ENCODE peak calls at places on chromosomes 11 and 22, in nine cellular contexts. J is fibroblast of mammary gland; L is substantia nigra; S is endothelial cell; Q is HuH-7.5; Y is stimulated activated CD8-positive, alpha-beta memory T cell treated with anti-CD3 and anti-CD28 coated beads, Interleukin-15, amount 100 ng/mL, for 1 hour; F is stimulated activated CD4-positive, alpha-beta T cell treated with anti-CD3 and anti-CD28 coated beads, TNF-alpha, amount 100 ng/mL, for 1 hour; U is central memory CD4-positive, alpha-beta T cell; X is posterior vena cava. T is an unnamed sample.

GRCh38 chr11:86624366-86624765 is 48.0 kb downstream of the ME3 start:
- DNase-seq in J (peak), L (no peak), S (no peak), Q (no peak), Y (no peak), F (no peak), U (no peak), X (no peak), T (no peak)

GRCh38 chr11:102390667-102391449 is 43.8 kb downstream of the BIRC2 start:
- DNase-seq in J (peak), L (peak), S (peak), Q (peak), Y (peak), F (peak), U (peak), X (no peak), T (peak)

GRCh38 chr11:65330544-65330943 is 3.1 kb upstream of the DPF2 start:
- DNase-seq in J (no peak), L (no peak), S (no peak), Q (no peak), Y (no peak), F (no peak), U (no peak), X (no peak), T (no peak)

GRCh38 chr11:32487270-32487669 is 51.9 kb upstream of the WT1 start:
- DNase-seq in J (no peak), L (no peak), S (peak), Q (peak), Y (no peak), F (no peak), U (no peak), X (no peak), T (no peak)

GRCh38 chr11:118609380-118610219 is 2.2 kb downstream of the PHLDB1 start:
- DNase-seq in J (no peak), L (peak), S (peak), Q (no peak), Y (no peak), F (peak), U (peak), X (peak), T (peak)

GRCh38 chr22:43831561-43832392 is 19.7 kb upstream of the EFCAB6 start:
- DNase-seq in J (no peak), L (no peak), S (no peak), Q (no peak), Y (no peak), F (no peak), U (no peak), X (peak), T (no peak)

GRCh38 chr11:76769645-76770586 is 13.2 kb upstream of the TSKU start:
- DNase-seq in J (peak), L (no peak), S (no peak), Q (no peak), Y (no peak), F (no peak), U (no peak), X (no peak), T (no peak)

GRCh38 chr11:45056529-45056928 is 89.9 kb upstream of the PRDM11 start:
- DNase-seq in J (no peak), L (no peak), S (no peak), Q (no peak), Y (no peak), F (no peak), U (no peak), X (peak), T (no peak)

GRCh38 chr22:30422481-30423295 is 2.9 kb upstream of the MTFP1 start:
- DNase-seq in J (peak), L (peak), S (no peak), Q (no peak), Y (no peak), F (no peak), U (no peak), X (peak), T (no peak)

GRCh38 chr11:48116843-48117242 is 99.8 kb upstream of the OR4B1 start:
- DNase-seq in J (peak), L (no peak), S (peak), Q (no peak), Y (no peak), F (no peak), U (no peak), X (no peak), T (no peak)

GRCh38 chr11:90705661-90706060 is 482.8 kb upstream of the CHORDC1 start:
- DNase-seq in J (no peak), L (no peak), S (no peak), Q (no peak), Y (no peak), F (no peak), U (no peak), X (no peak), T (no peak)

GRCh38 chr11:36019722-36020121 is 75.9 kb downstream of the LDLRAD3 start:
- DNase-seq in J (peak), L (no peak), S (no peak), Q (no peak), Y (no peak), F (no peak), U (no peak), X (no peak), T (no peak)

GRCh38 chr11:130477646-130478203 is 29.3 kb downstream of the ADAMTS15 start:
- DNase-seq in J (peak), L (no peak), S (no peak), Q (no peak), Y (no peak), F (no peak), U (no peak), X (no peak), T (no peak)

GRCh38 chr11:2249191-2249916 is 21.0 kb downstream of the ASCL2 start:
- DNase-seq in J (no peak), L (no peak), S (no peak), Q (no peak), Y (no peak), F (no peak), U (no peak), X (no peak), T (no peak)

GRCh38 chr11:22343411-22344032 is 5.3 kb downstream of the SLC17A6 start:
- DNase-seq in J (no peak), L (no peak), S (peak), Q (no peak), Y (no peak), F (no peak), U (no peak), X (peak), T (no peak)

GRCh38 chr11:118887219-118887618 is 3.5 kb downstream of the CXCR5 start:
- DNase-seq in J (no peak), L (no peak), S (no peak), Q (no peak), Y (no peak), F (no peak), U (no peak), X (no peak), T (no peak)

GRCh38 chr22:19710020-19710768 is 4.1 kb upstream of the SEPTIN5 start:
- DNase-seq in J (no peak), L (no peak), S (no peak), Q (no peak), Y (no peak), F (no peak), U (no peak), X (no peak), T (no peak)

GRCh38 chr22:37659897-37660708 is 1.6 kb downstream of the PDXP start:
- DNase-seq in J (no peak), L (no peak), S (no peak), Q (no peak), Y (no peak), F (no peak), U (no peak), X (no peak), T (no peak)

GRCh38 chr11:27783701-27784355 is 83.6 kb upstream of the BDNF start:
- DNase-seq in J (peak), L (no peak), S (no peak), Q (no peak), Y (no peak), F (no peak), U (no peak), X (no peak), T (no peak)

GRCh38 chr11:102318469-102318868 is 1.2 kb downstream of the BIRC3 start:
- DNase-seq in J (peak), L (no peak), S (no peak), Q (no peak), Y (peak), F (no peak), U (peak), X (no peak), T (peak)

GRCh38 chr22:29704528-29705285 is 15.1 kb upstream of the CABP7 start:
- DNase-seq in J (peak), L (peak), S (no peak), Q (no peak), Y (no peak), F (no peak), U (no peak), X (no peak), T (no peak)

GRCh38 chr11:83159901-83160865 is 3.3 kb downstream of the PCF11 start:
- DNase-seq in J (peak), L (no peak), S (no peak), Q (no peak), Y (no peak), F (no peak), U (no peak), X (no peak), T (no peak)

GRCh38 chr11:134879341-134879740 is 467.3 kb upstream of the B3GAT1 start:
- DNase-seq in J (no peak), L (no peak), S (no peak), Q (no peak), Y (no peak), F (no peak), U (no peak), X (no peak), T (no peak)

GRCh38 chr11:11022126-11022730 is 164.4 kb upstream of the ZBED5 start:
- DNase-seq in J (peak), L (no peak), S (no peak), Q (no peak), Y (no peak), F (no peak), U (peak), X (no peak), T (no peak)

GRCh38 chr11:45355706-45356041 is 69.5 kb upstream of the SYT13 start:
- DNase-seq in J (no peak), L (no peak), S (no peak), Q (no peak), Y (no peak), F (no peak), U (no peak), X (no peak), T (no peak)

GRCh38 chr22:23119492-23120414 is 22.0 kb downstream of the RSPH14 start:
- DNase-seq in J (no peak), L (no peak), S (no peak), Q (no peak), Y (no peak), F (no peak), U (peak), X (no peak), T (peak)

GRCh38 chr11:74470526-74470925 is 3.2 kb upstream of the KCNE3 start:
- DNase-seq in J (no peak), L (no peak), S (no peak), Q (no peak), Y (no peak), F (no peak), U (no peak), X (no peak), T (no peak)